ENCODE peak calls at places on chromosomes 16 and 17, in five cellular contexts. One of them, this sample, is unnamed.

GRCh38 chr17:9802294-9802693 is 10.9 kb upstream of the DHRS7C start:
- DNase-seq in AG09319: no peak
- DNase-seq in left lung: no peak
- DNase-seq in pancreas: no peak
- DNase-seq in cardiac fibroblast: no peak
- DNase-seq in this sample: no peak

GRCh38 chr17:74280093-74280513 is 6.1 kb downstream of the DNAI2 start:
- DNase-seq in pancreas: no peak
- DNase-seq in left lung: peak
- DNase-seq in cardiac fibroblast: no peak
- DNase-seq in AG09319: no peak
- DNase-seq in this sample: peak

GRCh38 chr17:38747385-38748328 is 479 bp downstream of the PCGF2 start:
- DNase-seq in cardiac fibroblast: peak
- DNase-seq in pancreas: peak
- DNase-seq in AG09319: no peak
- DNase-seq in left lung: peak
- DNase-seq in this sample: peak

GRCh38 chr17:56754523-56755208 is 79.1 kb downstream of the C17orf67 start:
- DNase-seq in AG09319: no peak
- DNase-seq in cardiac fibroblast: peak
- DNase-seq in left lung: no peak
- DNase-seq in pancreas: no peak
- DNase-seq in this sample: no peak

GRCh38 chr17:82320956-82321927 is 3.8 kb upstream of the CD7 start:
- DNase-seq in cardiac fibroblast: peak
- DNase-seq in pancreas: peak
- DNase-seq in AG09319: no peak
- DNase-seq in left lung: peak
- DNase-seq in this sample: no peak

GRCh38 chr17:64002658-64003525 is 4.7 kb downstream of the PRR29 start:
- DNase-seq in pancreas: no peak
- DNase-seq in cardiac fibroblast: no peak
- DNase-seq in AG09319: no peak
- DNase-seq in left lung: no peak
- DNase-seq in this sample: peak

GRCh38 chr17:13851889-13852288 is 217.4 kb upstream of the COX10 start:
- DNase-seq in pancreas: no peak
- DNase-seq in cardiac fibroblast: no peak
- DNase-seq in AG09319: no peak
- DNase-seq in left lung: no peak
- DNase-seq in this sample: no peak

GRCh38 chr17:4499431-4500187 is 928 bp downstream of the SPNS2 start:
- DNase-seq in pancreas: no peak
- DNase-seq in AG09319: no peak
- DNase-seq in left lung: peak
- DNase-seq in cardiac fibroblast: peak
- DNase-seq in this sample: no peak

GRCh38 chr17:44115585-44116415 is 7.6 kb downstream of the HDAC5 start:
- DNase-seq in AG09319: no peak
- DNase-seq in left lung: no peak
- DNase-seq in cardiac fibroblast: peak
- DNase-seq in pancreas: no peak
- DNase-seq in this sample: no peak

GRCh38 chr16:69890114-69890890 is 60.8 kb upstream of the CLEC18A start:
- DNase-seq in left lung: no peak
- DNase-seq in AG09319: peak
- DNase-seq in pancreas: no peak
- DNase-seq in cardiac fibroblast: peak
- DNase-seq in this sample: no peak

GRCh38 chr17:57948555-57949420 is 6.4 kb downstream of the CUEDC1 start:
- DNase-seq in AG09319: no peak
- DNase-seq in pancreas: no peak
- DNase-seq in left lung: no peak
- DNase-seq in cardiac fibroblast: peak
- DNase-seq in this sample: peak

GRCh38 chr16:82660078-82660645 is 33.4 kb downstream of the CDH13 start:
- DNase-seq in AG09319: no peak
- DNase-seq in pancreas: no peak
- DNase-seq in left lung: no peak
- DNase-seq in cardiac fibroblast: peak
- DNase-seq in this sample: no peak

GRCh38 chr17:72556944-72557826 is 436.4 kb downstream of the SOX9 start:
- DNase-seq in pancreas: peak
- DNase-seq in AG09319: no peak
- DNase-seq in cardiac fibroblast: peak
- DNase-seq in left lung: no peak
- DNase-seq in this sample: no peak

GRCh38 chr16:80719573-80719972 is 84.8 kb downstream of the CDYL2 start:
- DNase-seq in left lung: no peak
- DNase-seq in cardiac fibroblast: no peak
- DNase-seq in AG09319: no peak
- DNase-seq in pancreas: no peak
- DNase-seq in this sample: no peak

GRCh38 chr17:48062273-48062672 is 14.1 kb downstream of the NFE2L1 start:
- DNase-seq in cardiac fibroblast: no peak
- DNase-seq in AG09319: no peak
- DNase-seq in left lung: no peak
- DNase-seq in pancreas: no peak
- DNase-seq in this sample: no peak

GRCh38 chr17:64506201-64506575 is at the start of gene DDX5:
- DNase-seq in pancreas: peak
- DNase-seq in AG09319: peak
- DNase-seq in cardiac fibroblast: peak
- DNase-seq in left lung: peak
- DNase-seq in this sample: peak

GRCh38 chr17:80879723-80880649 is 111.7 kb upstream of the CHMP6 start:
- DNase-seq in cardiac fibroblast: no peak
- DNase-seq in left lung: peak
- DNase-seq in pancreas: peak
- DNase-seq in AG09319: no peak
- DNase-seq in this sample: peak

GRCh38 chr16:80006175-80006895 is 405.8 kb upstream of the MAF start:
- DNase-seq in left lung: no peak
- DNase-seq in AG09319: no peak
- DNase-seq in pancreas: no peak
- DNase-seq in cardiac fibroblast: peak
- DNase-seq in this sample: no peak

GRCh38 chr16:10906914-10907756 is 30.1 kb downstream of the CIITA start:
- DNase-seq in cardiac fibroblast: no peak
- DNase-seq in pancreas: no peak
- DNase-seq in AG09319: no peak
- DNase-seq in left lung: peak
- DNase-seq in this sample: no peak

GRCh38 chr17:50206604-50207293 is 5.3 kb upstream of the COL1A1 start:
- DNase-seq in cardiac fibroblast: peak
- DNase-seq in left lung: no peak
- DNase-seq in AG09319: no peak
- DNase-seq in pancreas: no peak
- DNase-seq in this sample: no peak

GRCh38 chr17:40097087-40097486 is 3.3 kb downstream of the NR1D1 start:
- DNase-seq in left lung: no peak
- DNase-seq in AG09319: no peak
- DNase-seq in cardiac fibroblast: no peak
- DNase-seq in pancreas: peak
- DNase-seq in this sample: no peak

GRCh38 chr16:28231763-28232162 is 20.0 kb upstream of the XPO6 start:
- DNase-seq in AG09319: no peak
- DNase-seq in cardiac fibroblast: no peak
- DNase-seq in pancreas: no peak
- DNase-seq in left lung: no peak
- DNase-seq in this sample: no peak

GRCh38 chr17:27669136-27669535 is 38.1 kb downstream of the LGALS9 start:
- DNase-seq in AG09319: no peak
- DNase-seq in left lung: no peak
- DNase-seq in cardiac fibroblast: no peak
- DNase-seq in pancreas: no peak
- DNase-seq in this sample: no peak

GRCh38 chr16:66248096-66248495 is 118.4 kb upstream of the CDH5 start:
- DNase-seq in left lung: no peak
- DNase-seq in AG09319: no peak
- DNase-seq in cardiac fibroblast: peak
- DNase-seq in pancreas: no peak
- DNase-seq in this sample: no peak

GRCh38 chr16:3645504-3646347 is 8.8 kb upstream of the DNASE1 start:
- DNase-seq in cardiac fibroblast: no peak
- DNase-seq in AG09319: no peak
- DNase-seq in pancreas: no peak
- DNase-seq in left lung: no peak
- DNase-seq in this sample: no peak

GRCh38 chr16:12845282-12845681 is 41.6 kb upstream of the CPPED1 start:
- DNase-seq in left lung: no peak
- DNase-seq in AG09319: no peak
- DNase-seq in cardiac fibroblast: no peak
- DNase-seq in pancreas: no peak
- DNase-seq in this sample: no peak

GRCh38 chr16:12853972-12854371 is 47.4 kb upstream of the SHISA9 start:
- DNase-seq in AG09319: no peak
- DNase-seq in left lung: no peak
- DNase-seq in cardiac fibroblast: no peak
- DNase-seq in pancreas: no peak
- DNase-seq in this sample: no peak

GRCh38 chr16:12846592-12846991 is 42.9 kb upstream of the CPPED1 start:
- DNase-seq in left lung: no peak
- DNase-seq in pancreas: no peak
- DNase-seq in cardiac fibroblast: no peak
- DNase-seq in AG09319: no peak
- DNase-seq in this sample: no peak

DNA sequence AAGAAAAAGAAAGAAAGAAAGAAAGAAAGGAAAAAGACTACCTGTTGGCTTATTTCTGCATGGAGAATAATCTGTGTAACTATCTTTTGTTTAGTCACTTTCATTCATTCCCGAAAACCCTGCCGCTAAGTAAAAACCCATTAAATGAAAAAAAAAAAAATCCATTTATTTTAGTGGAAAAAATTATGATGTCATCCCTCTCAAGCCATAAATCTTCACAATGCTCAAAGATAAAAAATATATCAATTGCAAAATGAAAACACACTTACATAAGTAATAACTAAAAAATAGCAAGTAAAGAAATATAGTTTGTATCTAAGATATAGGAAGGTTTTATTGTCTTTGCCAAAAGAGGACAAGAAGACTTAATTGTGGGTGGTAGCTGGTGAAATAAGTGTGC is 46.5 kb upstream of the CPPED1 start:
- DNase-seq in left lung: no peak
- DNase-seq in cardiac fibroblast: no peak
- DNase-seq in AG09319: no peak
- DNase-seq in pancreas: no peak
- DNase-seq in this sample: no peak
- TF ChIP-seq CTCF in left lung: no peak
- TF ChIP-seq CTCF in cardiac fibroblast: no peak
- TF ChIP-seq CTCF in AG09319: no peak
- TF ChIP-seq CTCF in pancreas: no peak
- TF ChIP-seq CTCF in this sample: no peak

GRCh38 chr17:67359960-67360817 is 6.2 kb downstream of the PSMD12 start:
- DNase-seq in cardiac fibroblast: peak
- DNase-seq in pancreas: no peak
- DNase-seq in AG09319: no peak
- DNase-seq in left lung: no peak
- DNase-seq in this sample: no peak
- TF ChIP-seq CTCF in cardiac fibroblast: peak
- TF ChIP-seq CTCF in pancreas: no peak
- TF ChIP-seq CTCF in AG09319: peak
- TF ChIP-seq CTCF in left lung: no peak
- TF ChIP-seq CTCF in this sample: no peak

GRCh38 chr17:7284911-7285310 is 3.4 kb downstream of the SLC2A4 start:
- DNase-seq in pancreas: no peak
- DNase-seq in left lung: no peak
- DNase-seq in cardiac fibroblast: no peak
- DNase-seq in AG09319: no peak
- DNase-seq in this sample: no peak

GRCh38 chr17:7281953-7282751 is 634 bp downstream of the SLC2A4 start:
- DNase-seq in left lung: no peak
- DNase-seq in AG09319: no peak
- DNase-seq in pancreas: peak
- DNase-seq in cardiac fibroblast: no peak
- DNase-seq in this sample: no peak

GRCh38 chr17:7283471-7284216 is 2.1 kb downstream of the SLC2A4 start:
- DNase-seq in cardiac fibroblast: no peak
- DNase-seq in pancreas: no peak
- DNase-seq in AG09319: no peak
- DNase-seq in left lung: no peak
- DNase-seq in this sample: no peak

GRCh38 chr17:7281074-7281952 is at the start of gene SLC2A4:
- DNase-seq in pancreas: peak
- DNase-seq in cardiac fibroblast: peak
- DNase-seq in left lung: peak
- DNase-seq in AG09319: peak
- DNase-seq in this sample: peak

GRCh38 chr17:7282752-7283321 is 1.3 kb downstream of the SLC2A4 start:
- DNase-seq in left lung: no peak
- DNase-seq in cardiac fibroblast: no peak
- DNase-seq in AG09319: no peak
- DNase-seq in pancreas: no peak
- DNase-seq in this sample: no peak
- TF ChIP-seq CTCF in left lung: no peak
- TF ChIP-seq CTCF in cardiac fibroblast: peak
- TF ChIP-seq CTCF in AG09319: no peak
- TF ChIP-seq CTCF in pancreas: no peak
- TF ChIP-seq CTCF in this sample: no peak

GRCh38 chr17:75844530-75845057 is 390 bp upstream of the UNC13D start:
- DNase-seq in pancreas: peak
- DNase-seq in left lung: peak
- DNase-seq in AG09319: no peak
- DNase-seq in cardiac fibroblast: no peak
- DNase-seq in this sample: no peak
- TF ChIP-seq CTCF in pancreas: no peak
- TF ChIP-seq CTCF in left lung: no peak
- TF ChIP-seq CTCF in AG09319: no peak
- TF ChIP-seq CTCF in cardiac fibroblast: no peak
- TF ChIP-seq CTCF in this sample: no peak

GRCh38 chr16:9008335-9009260 is 44.9 kb upstream of the USP7 start:
- DNase-seq in cardiac fibroblast: peak
- DNase-seq in pancreas: peak
- DNase-seq in AG09319: peak
- DNase-seq in left lung: peak
- DNase-seq in this sample: peak
- TF ChIP-seq CTCF in cardiac fibroblast: peak
- TF ChIP-seq CTCF in pancreas: peak
- TF ChIP-seq CTCF in AG09319: peak
- TF ChIP-seq CTCF in left lung: peak
- TF ChIP-seq CTCF in this sample: peak

GRCh38 chr17:1646199-1646875 is 805 bp upstream of the SCARF1 start:
- DNase-seq in left lung: peak
- DNase-seq in cardiac fibroblast: no peak
- DNase-seq in pancreas: no peak
- DNase-seq in AG09319: no peak
- DNase-seq in this sample: no peak

GRCh38 chr17:1648582-1649115 is 1.0 kb downstream of the RILP start:
- DNase-seq in AG09319: peak
- DNase-seq in left lung: peak
- DNase-seq in pancreas: peak
- DNase-seq in cardiac fibroblast: peak
- DNase-seq in this sample: peak

GRCh38 chr17:1649116-1649843 is 386 bp downstream of the RILP start:
- DNase-seq in pancreas: peak
- DNase-seq in cardiac fibroblast: peak
- DNase-seq in left lung: peak
- DNase-seq in AG09319: peak
- DNase-seq in this sample: peak

GRCh38 chr17:1649844-1650409 is at the start of gene RILP:
- DNase-seq in pancreas: peak
- DNase-seq in left lung: peak
- DNase-seq in AG09319: no peak
- DNase-seq in cardiac fibroblast: peak
- DNase-seq in this sample: no peak

GRCh38 chr17:1647802-1648581 is 1.7 kb downstream of the RILP start:
- DNase-seq in left lung: peak
- DNase-seq in cardiac fibroblast: peak
- DNase-seq in pancreas: no peak
- DNase-seq in AG09319: no peak
- DNase-seq in this sample: no peak
- TF ChIP-seq CTCF in left lung: no peak
- TF ChIP-seq CTCF in cardiac fibroblast: no peak
- TF ChIP-seq CTCF in pancreas: no peak
- TF ChIP-seq CTCF in AG09319: peak
- TF ChIP-seq CTCF in this sample: no peak